ENCODE peak calls at places on chromosomes 3 and 15, in six cellular contexts. X is mesenchymal stem cell, Y is mesendoderm, K is IMR-90, B is neuronal stem cell, V is trophoblast cell. A is an unnamed sample.
A peak's percentile ranks its signal among the peaks of the same experiment; 100 is the strongest.

GRCh38 chr3:29065211-29065785 is 215.6 kb upstream of the RBMS3 start:
- DNase-seq in X (peak; percentile 98), Y (peak; percentile 91), K (peak; percentile 99), V (peak; percentile 70), B (peak; percentile 72), A (peak; percentile 58)

GRCh38 chr3:128326051-128326823 is 140.5 kb downstream of the DNAJB8 start:
- DNase-seq in B (no peak), V (no peak), Y (no peak), X (no peak), K (no peak), A (peak; percentile 19)

GRCh38 chr3:11546657-11547302 is 96.9 kb downstream of the VGLL4 start:
- DNase-seq in K (no peak), V (no peak), Y (no peak), B (no peak), X (no peak), A (no peak)

GRCh38 chr3:169699536-169700050 is 36.1 kb upstream of the MECOM start:
- DNase-seq in K (peak; percentile 72), Y (no peak), B (no peak), V (no peak), X (no peak), A (no peak)

GRCh38 chr3:128875556-128876120 is 3.8 kb upstream of the ACAD9 start:
- DNase-seq in K (no peak), V (peak; percentile 73), X (peak; percentile 41), Y (peak; percentile 76), B (peak; percentile 23), A (peak; percentile 75)

GRCh38 chr3:155076888-155077287 is 3.2 kb upstream of the MME start:
- DNase-seq in B (no peak), K (peak; percentile 52), V (no peak), X (no peak), Y (peak; percentile 36), A (no peak)

GRCh38 chr3:51887620-51888019 is 12.2 kb upstream of the IQCF5 start:
- DNase-seq in K (no peak), B (no peak), V (no peak), X (no peak), Y (no peak), A (no peak)

GRCh38 chr15:96804754-96805153 is 474.3 kb downstream of the NR2F2 start:
- DNase-seq in X (no peak), B (no peak), Y (no peak), V (no peak), K (no peak), A (no peak)

GRCh38 chr15:60840703-60841411 is 361.9 kb upstream of the ICE2 start:
- DNase-seq in Y (no peak), B (no peak), V (no peak), X (no peak), K (no peak), A (no peak)

GRCh38 chr3:124230928-124231456 is 239.1 kb upstream of the ROPN1 start:
- DNase-seq in V (no peak), B (no peak), X (no peak), K (no peak), Y (peak; percentile 17), A (no peak)

GRCh38 chr15:73697033-73697467 is 12.9 kb downstream of the CD276 start:
- DNase-seq in V (peak; percentile 51), X (peak; percentile 96), Y (peak; percentile 86), K (peak; percentile 95), B (no peak), A (peak; percentile 76)

GRCh38 chr3:188792788-188793187 is 379.0 kb upstream of the TPRG1 start:
- DNase-seq in X (no peak), K (peak; percentile 27), V (peak; percentile 6), B (no peak), Y (peak; percentile 45), A (peak; percentile 33)

GRCh38 chr15:59456114-59456513 is 18.1 kb downstream of the FAM81A start:
- DNase-seq in B (no peak), K (no peak), Y (no peak), X (no peak), V (peak; percentile 73), A (no peak)

GRCh38 chr3:79326642-79327041 is 441.2 kb downstream of the ROBO1 start:
- DNase-seq in K (peak; percentile 46), B (no peak), V (no peak), X (no peak), Y (no peak), A (no peak)

GRCh38 chr15:38085931-38086562 is 151.6 kb downstream of the TMCO5A start:
- DNase-seq in V (no peak), B (no peak), X (peak; percentile 62), Y (no peak), K (peak; percentile 77), A (no peak)

GRCh38 chr3:11736136-11736833 is 92.6 kb upstream of the VGLL4 start:
- DNase-seq in X (no peak), V (no peak), Y (no peak), B (no peak), K (no peak), A (no peak)

GRCh38 chr3:151926956-151927355 is 53.5 kb downstream of the SUCNR1 start:
- DNase-seq in K (peak; percentile 76), X (peak; percentile 58), V (peak; percentile 35), B (no peak), Y (no peak), A (no peak)

GRCh38 chr3:145557405-145557804 is 603.6 kb downstream of the PLOD2 start:
- DNase-seq in B (no peak), K (no peak), V (peak; percentile 7), Y (peak; percentile 86), X (peak; percentile 68), A (no peak)

GRCh38 chr15:57236561-57237281 is 139.6 kb upstream of the CGNL1 start:
- DNase-seq in B (peak; percentile 18), V (no peak), X (no peak), Y (no peak), K (no peak), A (no peak)

GRCh38 chr15:37099321-37100108 is 834 bp downstream of the MEIS2 start:
- DNase-seq in V (peak; percentile 71), X (peak; percentile 59), B (peak; percentile 50), K (peak; percentile 34), Y (peak; percentile 34), A (no peak)

GRCh38 chr15:67469680-67470079 is 51.3 kb upstream of the C15orf61 start:
- DNase-seq in B (no peak), X (no peak), K (no peak), Y (no peak), V (no peak), A (no peak)

GRCh38 chr15:70432924-70433500 is 330.3 kb downstream of the UACA start:
- DNase-seq in Y (no peak), X (no peak), V (no peak), K (no peak), B (peak; percentile 70), A (no peak)

GRCh38 chr15:100995471-100996430 is 76.6 kb downstream of the LRRK1 start:
- DNase-seq in X (no peak), V (no peak), K (no peak), Y (no peak), B (no peak), A (no peak)

GRCh38 chr15:25670025-25670554 is 193.0 kb downstream of the ATP10A start:
- DNase-seq in X (peak; percentile 10), K (peak; percentile 76), B (peak; percentile 62), V (peak; percentile 57), Y (peak; percentile 95), A (peak; percentile 86)

GRCh38 chr3:46565607-46566039 is 479 bp downstream of the LRRC2 start:
- DNase-seq in V (no peak), B (no peak), X (peak; percentile 28), Y (peak; percentile 89), K (peak; percentile 22), A (peak; percentile 77)

GRCh38 chr3:148735597-148735996 is 37.9 kb downstream of the AGTR1 start:
- DNase-seq in B (no peak), V (no peak), K (no peak), Y (no peak), X (no peak), A (no peak)

GRCh38 chr3:70308760-70309159 is 3.7 kb downstream of the MDFIC2 start:
- DNase-seq in V (no peak), K (peak; percentile 25), B (peak; percentile 9), Y (peak; percentile 63), X (no peak), A (peak; percentile 43)

GRCh38 chr3:28291577-28291976 is 50.2 kb downstream of the CMC1 start:
- DNase-seq in K (no peak), V (no peak), Y (no peak), B (no peak), X (no peak), A (no peak)

GRCh38 chr15:99446565-99447496 is 119.0 kb upstream of the MEF2A start:
- DNase-seq in X (no peak), Y (no peak), B (no peak), K (no peak), V (no peak), A (peak; percentile 38)

GRCh38 chr15:25248583-25249235 is 190.1 kb downstream of the UBE3A start:
- DNase-seq in V (no peak), K (no peak), X (no peak), B (no peak), Y (no peak), A (peak; percentile 8)

GRCh38 chr15:67080900-67081431 is 15.6 kb downstream of the SMAD3 start:
- DNase-seq in K (peak; percentile 84), Y (no peak), V (no peak), X (peak; percentile 86), B (no peak), A (no peak)

DNA sequence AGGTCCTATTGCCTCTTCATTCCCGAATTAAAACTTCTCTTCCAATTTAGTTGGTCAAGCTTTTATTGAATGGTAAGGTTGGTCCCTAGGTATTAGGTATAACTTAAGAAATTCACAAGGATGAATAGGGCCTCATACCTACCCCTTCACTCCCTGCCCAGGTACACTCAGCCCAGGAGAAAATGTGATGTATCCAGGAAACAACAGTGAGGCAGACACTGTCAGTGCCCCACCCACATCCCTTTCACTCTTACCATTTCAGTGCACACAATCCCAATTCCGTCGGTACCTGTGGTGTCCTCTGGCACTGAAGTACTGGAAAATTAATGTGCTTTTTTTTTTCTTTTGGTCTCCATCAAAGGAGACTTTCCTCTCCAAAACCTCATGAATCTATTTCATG is 10.5 kb upstream of the C3orf49 start:
- DNase-seq in K (no peak), V (peak; percentile 17), X (no peak), Y (no peak), B (no peak), A (no peak)
- H3K27ac ChIP-seq in K (no peak overlapping the region), V (no peak overlapping the region), X (no peak overlapping the region), Y (no peak overlapping the region), B (no peak overlapping the region), A (no peak overlapping the region)

DNA sequence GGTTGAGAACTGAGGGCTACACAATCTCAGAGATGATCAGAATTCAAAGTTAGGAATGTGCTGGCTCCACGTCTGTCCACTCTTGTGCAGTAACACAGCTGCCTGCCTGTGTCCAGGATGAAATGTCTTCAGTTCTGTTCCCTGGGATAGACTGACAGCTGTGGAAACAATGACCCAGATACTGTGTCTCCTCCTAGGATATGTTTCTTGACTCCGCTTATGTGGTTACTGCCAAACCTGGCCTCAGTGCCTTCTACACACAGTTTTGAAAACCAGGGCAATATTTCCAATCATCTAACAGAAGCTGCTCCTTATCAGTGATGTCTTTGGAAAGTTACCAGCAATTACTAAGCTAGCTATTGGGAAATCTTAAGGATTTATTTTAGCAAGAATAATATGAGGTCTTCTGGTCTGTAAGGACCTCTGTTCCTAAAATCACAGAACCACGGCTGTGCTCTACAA is 67.6 kb downstream of the NOX5 start:
- DNase-seq in K (peak; percentile 83), Y (no peak), B (no peak), X (peak; percentile 64), V (peak; percentile 94), A (no peak)
- H3K18ac ChIP-seq in K (no peak overlapping the region), Y (peak overlapping the region; percentile 13), B (no peak overlapping the region), X (no peak overlapping the region), V (no peak overlapping the region), A (no peak overlapping the region)

GRCh38 chr3:31166249-31166885 is 271.9 kb upstream of the GADL1 start:
- DNase-seq in Y (peak; percentile 42), X (peak; percentile 36), B (no peak), V (peak; percentile 65), K (peak; percentile 84), A (no peak)
- H3K27ac ChIP-seq in Y (no peak overlapping the region), X (peak overlapping the region; percentile 75), B (no peak overlapping the region), V (peak overlapping the region; percentile 77), K (no peak overlapping the region), A (no peak overlapping the region)

GRCh38 chr3:126337980-126338651 is 19.1 kb downstream of the KLF15 start:
- DNase-seq in X (no peak), B (no peak), Y (no peak), K (no peak), V (no peak), A (no peak)
- H3K18ac ChIP-seq in X (no peak overlapping the region), B (peak overlapping the region; percentile 77), Y (no peak overlapping the region), K (no peak overlapping the region), V (no peak overlapping the region), A (no peak overlapping the region)